ENCODE peak calls at places on chromosomes 6 and 20, in eight cellular contexts. P, A, T, S, R, X, Q and K are unnamed samples. For H3K36me3, the result is how much of the 10 kb centered on the place peaks cover.

GRCh38 chr6:113824411-113824810 is 32.7 kb upstream of the MARCKS start:
- DNase-seq in Q (no peak), P (no peak), X (peak), T (no peak), A (no peak), R (no peak), S (no peak), K (no peak)

GRCh38 chr20:31985152-31985551 is 17.2 kb downstream of the XKR7 start:
- DNase-seq in P (no peak), T (no peak), Q (no peak), X (no peak), R (no peak), A (no peak), S (no peak), K (no peak)

GRCh38 chr6:166570929-166571699 is 15.4 kb downstream of the RAMACL start:
- DNase-seq in S (no peak), Q (no peak), X (no peak), P (no peak), T (no peak), A (peak), R (no peak), K (no peak)

GRCh38 chr20:57714409-57715267 is 4.8 kb upstream of the PMEPA1 start:
- DNase-seq in X (peak), T (no peak), S (no peak), R (peak), A (peak), Q (no peak), P (no peak), K (no peak)

GRCh38 chr6:140178550-140179334 is 804.3 kb upstream of the CITED2 start:
- DNase-seq in A (peak), X (peak), Q (no peak), T (no peak), R (no peak), P (no peak), S (no peak), K (no peak)

GRCh38 chr6:158475344-158476302 is 84.3 kb upstream of the TMEM181 start:
- DNase-seq in A (peak), X (peak), R (no peak), P (no peak), S (peak), Q (no peak), T (peak), K (no peak)

GRCh38 chr6:119172813-119173212 is 94.3 kb upstream of the FAM184A start:
- DNase-seq in S (no peak), R (no peak), X (peak), Q (no peak), T (no peak), P (no peak), A (peak), K (no peak)

GRCh38 chr6:111552241-111552744 is 53.4 kb downstream of the TRAF3IP2 start:
- DNase-seq in A (peak), P (peak), T (peak), S (peak), X (peak), R (peak), Q (no peak), K (no peak)

GRCh38 chr20:45774933-45775332 is 16.8 kb downstream of the WFDC3 start:
- DNase-seq in Q (no peak), R (no peak), A (no peak), X (no peak), S (no peak), P (no peak), T (no peak), K (no peak)

GRCh38 chr6:11241793-11242201 is 9.3 kb upstream of the NEDD9 start:
- DNase-seq in X (no peak), S (no peak), T (no peak), R (peak), P (peak), A (no peak), Q (peak), K (no peak)

GRCh38 chr20:10316582-10316981 is 98.0 kb downstream of the SNAP25 start:
- DNase-seq in S (no peak), A (no peak), X (no peak), R (no peak), P (no peak), Q (no peak), T (no peak), K (peak)

GRCh38 chr6:154202334-154202733 is 154.3 kb downstream of the IPCEF1 start:
- DNase-seq in T (no peak), A (no peak), P (no peak), S (no peak), R (no peak), Q (no peak), X (no peak), K (no peak)

GRCh38 chr20:2330090-2330695 is 34.4 kb downstream of the TGM3 start:
- DNase-seq in X (no peak), S (peak), A (no peak), T (no peak), R (no peak), P (no peak), Q (no peak), K (no peak)

GRCh38 chr6:155498370-155498769 is 42.7 kb upstream of the NOX3 start:
- DNase-seq in A (peak), S (no peak), R (no peak), X (peak), P (no peak), T (no peak), Q (no peak), K (no peak)

GRCh38 chr20:34262488-34263288 is 21.5 kb downstream of the ASIP start:
- DNase-seq in X (peak), R (no peak), S (no peak), A (peak), T (no peak), P (peak), Q (no peak), K (peak)

GRCh38 chr6:13563009-13563408 is 11.4 kb upstream of the SIRT5 start:
- DNase-seq in S (no peak), P (no peak), X (no peak), T (no peak), A (no peak), R (no peak), Q (no peak), K (no peak)

GRCh38 chr6:38503940-38504682 is 135.6 kb downstream of the BTBD9 start:
- DNase-seq in X (no peak), Q (no peak), T (no peak), P (no peak), A (no peak), S (no peak), R (no peak), K (no peak)

GRCh38 chr6:37916675-37917074 is 97.1 kb downstream of the ZFAND3 start:
- DNase-seq in S (no peak), R (no peak), A (peak), X (no peak), Q (no peak), P (no peak), T (no peak), K (no peak)

GRCh38 chr6:158923801-158924498 is 76.1 kb downstream of the RSPH3 start:
- DNase-seq in A (no peak), Q (peak), S (no peak), T (peak), P (no peak), R (no peak), X (peak), K (no peak)

GRCh38 chr6:19492631-19493030 is 344.5 kb upstream of the ID4 start:
- DNase-seq in P (no peak), X (no peak), R (no peak), Q (no peak), S (no peak), T (no peak), A (no peak), K (no peak)

GRCh38 chr20:32332614-32333013 is 25.5 kb upstream of the ASXL1 start:
- DNase-seq in Q (no peak), R (no peak), X (peak), A (peak), S (no peak), T (no peak), P (no peak), K (no peak)

GRCh38 chr6:36976005-36976261 is 10.1 kb downstream of the MTCH1 start:
- DNase-seq in Q (no peak), R (no peak), S (no peak), T (no peak), P (no peak), A (no peak), X (no peak), K (no peak)

GRCh38 chr20:10611357-10611756 is 62.4 kb downstream of the JAG1 start:
- DNase-seq in A (peak), Q (peak), S (no peak), P (peak), R (no peak), X (peak), T (no peak), K (peak)

GRCh38 chr6:139497344-139497961 is 123.0 kb upstream of the CITED2 start:
- DNase-seq in T (no peak), A (no peak), X (no peak), Q (no peak), S (no peak), P (no peak), R (no peak), K (no peak)

GRCh38 chr6:13576017-13576416 is 1.6 kb downstream of the SIRT5 start:
- DNase-seq in R (no peak), S (no peak), P (no peak), Q (no peak), X (no peak), T (no peak), A (no peak), K (no peak)

GRCh38 chr20:63178445-63178818 is 37.5 kb downstream of the YTHDF1 start:
- DNase-seq in P (no peak), T (no peak), X (no peak), A (no peak), Q (peak), R (no peak), S (no peak), K (no peak)

GRCh38 chr20:4113996-4114603 is 98.7 kb upstream of the RNF24 start:
- DNase-seq in X (no peak), P (no peak), S (no peak), T (no peak), Q (peak), A (no peak), R (no peak), K (no peak)

GRCh38 chr6:166561766-166562165 is 24.7 kb downstream of the RAMACL start:
- DNase-seq in A (no peak), Q (no peak), T (no peak), X (peak), S (no peak), P (no peak), R (no peak), K (no peak)

DNA sequence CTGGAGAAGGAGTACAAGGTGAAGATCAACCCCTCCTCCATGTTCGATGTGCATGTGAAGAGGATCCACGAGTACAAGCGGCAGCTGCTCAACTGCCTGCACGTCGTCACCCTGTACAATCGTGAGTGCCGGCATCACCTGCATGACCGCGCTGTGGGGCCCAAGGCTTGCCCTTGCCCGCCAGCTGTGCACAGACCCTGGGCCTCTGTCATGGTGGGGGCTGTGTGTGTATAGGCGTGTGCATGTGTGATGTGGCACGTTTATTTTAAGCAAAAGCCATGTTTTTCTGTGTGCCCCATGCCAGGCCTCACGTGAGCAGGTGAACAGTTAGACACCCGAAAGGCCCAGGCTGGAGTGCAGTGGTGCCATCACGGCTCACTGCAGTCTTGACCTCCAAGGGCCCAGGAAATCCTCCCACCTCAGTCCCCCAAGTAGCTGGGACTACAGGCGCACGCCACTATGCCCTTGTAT is 36.3 kb downstream of the PYGB start:
- DNase-seq in R (no peak), Q (peak), T (peak), A (no peak), S (no peak), P (peak), X (no peak), K (no peak)
- H3K36me3 ChIP-seq in R (half or more), Q (under half), T (under half), A (half or more), S (half or more), P (under half), X (half or more), K (half or more)

GRCh38 chr6:130364224-130364780 is 1.5 kb upstream of the TMEM200A start:
- DNase-seq in A (no peak), S (no peak), T (no peak), R (no peak), P (no peak), Q (no peak), X (no peak), K (no peak)
- H3K4me3 ChIP-seq in A (no peak), S (peak), T (no peak), R (no peak), P (no peak), Q (no peak), X (no peak), K (no peak)

GRCh38 chr20:44008806-44009678 is 94.4 kb downstream of the TOX2 start:
- DNase-seq in Q (no peak), T (no peak), A (peak), S (no peak), X (no peak), P (no peak), R (no peak), K (no peak)

GRCh38 chr20:44004306-44004915 is 89.8 kb downstream of the TOX2 start:
- DNase-seq in A (no peak), R (no peak), T (no peak), P (no peak), Q (no peak), X (no peak), S (no peak), K (no peak)

GRCh38 chr20:44006126-44006525 is 91.5 kb downstream of the TOX2 start:
- DNase-seq in T (no peak), R (no peak), X (no peak), S (no peak), Q (no peak), A (no peak), P (no peak), K (no peak)

GRCh38 chr20:44005661-44006060 is 91.0 kb downstream of the TOX2 start:
- DNase-seq in P (no peak), X (no peak), A (no peak), Q (no peak), T (no peak), R (no peak), S (no peak), K (no peak)

DNA sequence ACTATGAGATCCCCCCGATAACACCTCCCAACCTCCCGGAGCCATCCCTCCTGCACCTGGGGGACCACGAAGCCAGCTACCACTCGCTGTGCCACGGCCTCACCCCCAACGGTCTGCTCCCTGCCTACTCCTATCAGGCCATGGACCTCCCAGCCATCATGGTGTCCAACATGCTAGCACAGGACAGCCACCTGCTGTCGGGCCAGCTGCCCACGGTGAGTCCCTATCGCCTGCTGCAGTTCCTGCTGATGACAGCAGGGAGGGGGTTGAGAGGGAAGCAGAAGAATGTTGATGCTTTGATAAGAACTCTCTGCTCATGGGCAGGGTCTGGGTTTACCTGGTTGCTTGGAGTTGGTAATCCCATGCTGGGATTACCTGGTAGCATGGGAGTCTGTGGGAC is 91.9 kb downstream of the TOX2 start:
- DNase-seq in P (no peak), X (no peak), Q (no peak), A (no peak), S (no peak), R (no peak), T (no peak), K (no peak)
- H3K36me3 ChIP-seq in P (under half), X (under half), Q (under half), A (under half), S (under half), R (under half), T (under half), K (under half)

GRCh38 chr6:164927288-164928040 is 381.9 kb downstream of the C6orf118 start:
- DNase-seq in S (peak), A (peak), R (no peak), T (peak), P (peak), Q (peak), X (peak), K (peak)

GRCh38 chr6:164928366-164929154 is 380.8 kb downstream of the C6orf118 start:
- DNase-seq in P (no peak), X (no peak), T (no peak), A (no peak), R (no peak), Q (no peak), S (no peak), K (no peak)

GRCh38 chr6:164926686-164927085 is 382.7 kb downstream of the C6orf118 start:
- DNase-seq in R (no peak), T (no peak), X (no peak), P (no peak), Q (no peak), S (no peak), A (no peak), K (no peak)

GRCh38 chr6:164929155-164929977 is 380.0 kb downstream of the C6orf118 start:
- DNase-seq in A (no peak), S (no peak), Q (no peak), R (no peak), T (no peak), P (no peak), X (no peak), K (no peak)

GRCh38 chr6:164928041-164928321 is 381.4 kb downstream of the C6orf118 start:
- DNase-seq in A (no peak), S (no peak), Q (no peak), R (no peak), X (no peak), T (no peak), P (no peak), K (no peak)
- H3K4me3 ChIP-seq in A (no peak), S (no peak), Q (no peak), R (no peak), X (no peak), T (no peak), P (no peak), K (no peak)

GRCh38 chr6:148892247-148892646 is 145.4 kb downstream of the UST start:
- DNase-seq in S (no peak), A (peak), P (no peak), X (peak), R (no peak), T (no peak), Q (no peak), K (no peak)
- H3K36me3 ChIP-seq in S (under half), A (under half), P (under half), X (under half), R (under half), T (under half), Q (under half), K (under half)

DNA sequence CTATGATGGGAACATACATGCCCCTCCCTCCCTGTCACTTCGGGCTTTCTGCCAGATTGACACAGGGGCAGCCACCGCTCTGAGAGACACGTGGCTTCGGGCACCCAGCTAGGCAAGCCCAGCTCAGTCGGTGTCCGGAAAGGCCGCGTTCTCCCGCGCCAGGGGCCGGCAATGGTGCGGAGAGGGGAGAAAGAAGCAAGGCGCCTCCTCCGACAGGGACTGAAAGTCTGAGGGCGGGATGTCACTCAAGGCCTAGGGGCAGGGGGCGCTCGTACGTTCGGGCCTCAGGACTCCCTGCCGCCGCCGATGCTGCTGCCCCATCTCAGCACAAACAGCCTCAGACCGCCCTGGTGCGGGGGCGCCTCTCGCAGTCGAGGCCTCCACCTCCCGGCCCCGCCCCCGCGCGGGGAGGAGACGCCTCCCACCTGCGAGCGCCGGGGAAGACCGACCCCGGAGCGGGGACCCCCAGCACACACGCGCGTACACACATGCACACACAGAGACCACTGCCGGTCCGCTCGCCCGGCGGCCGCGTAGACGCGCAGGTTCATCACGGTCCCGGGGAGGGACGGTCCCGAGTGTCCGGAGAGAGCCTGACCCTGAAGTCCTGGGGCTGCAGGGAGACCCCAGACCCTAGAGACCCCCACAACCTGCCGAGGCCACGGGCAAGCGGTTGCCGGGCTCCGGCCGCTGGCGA is 1.9 kb downstream of the GRM4 start:
- DNase-seq in Q (peak), P (no peak), X (no peak), S (no peak), A (no peak), T (no peak), R (no peak), K (peak)
- H3K4me3 ChIP-seq in Q (peak), P (no peak), X (no peak), S (no peak), A (peak), T (no peak), R (peak), K (no peak)

DNA sequence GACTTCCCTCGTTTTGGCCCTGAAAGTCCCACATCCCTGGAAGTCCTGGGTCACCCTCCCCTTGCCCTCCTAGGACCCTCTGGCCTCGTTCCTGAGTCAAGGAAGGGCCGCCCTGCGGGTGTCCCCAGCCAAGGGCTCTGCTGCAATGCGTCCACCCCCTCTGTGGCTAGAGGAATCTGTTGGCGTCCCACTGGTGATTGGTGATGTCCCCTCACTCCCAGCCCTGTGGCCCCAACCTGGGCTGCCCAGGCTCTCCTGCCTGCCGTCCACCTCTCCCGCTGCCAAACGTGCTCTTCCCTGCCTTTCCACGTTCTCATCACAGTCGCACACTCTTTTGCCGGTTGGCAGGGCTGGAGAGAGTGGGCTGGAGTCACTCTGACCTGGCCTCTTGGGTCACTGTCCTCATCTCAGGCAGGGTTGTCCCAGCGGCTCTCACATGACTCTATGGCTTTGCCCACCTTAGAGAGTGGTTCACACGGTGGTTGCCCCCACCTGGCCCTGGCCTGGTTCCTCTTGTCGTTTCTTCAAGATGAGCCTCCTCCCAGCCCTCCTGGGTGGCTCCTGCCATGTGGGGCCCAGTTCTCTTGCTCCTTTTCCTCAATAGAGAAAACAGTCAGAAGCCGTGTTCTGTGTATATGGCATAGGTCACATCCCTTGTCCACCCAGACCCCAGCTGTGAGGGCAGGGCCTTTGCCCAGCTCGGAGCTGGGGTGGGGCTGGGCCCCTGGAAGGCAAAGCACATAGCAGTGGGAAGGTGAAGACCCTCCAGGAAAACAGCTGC is 100.9 kb downstream of the TMEM242 start:
- DNase-seq in Q (peak), T (peak), X (no peak), P (no peak), R (no peak), A (no peak), S (no peak), K (no peak)
- H3K36me3 ChIP-seq in Q (under half), T (under half), X (under half), P (under half), R (under half), A (under half), S (under half), K (under half)

GRCh38 chr6:27468334-27468733 is 4.6 kb downstream of the ZNF184 start:
- DNase-seq in P (no peak), Q (no peak), A (peak), R (no peak), X (peak), T (no peak), S (no peak), K (no peak)
- H3K4me3 ChIP-seq in P (no peak), Q (no peak), A (no peak), R (no peak), X (no peak), T (no peak), S (no peak), K (peak)